ENCODE peak calls at places on chromosomes 13 and 19, in six cellular contexts. One of them, this sample, is unnamed.

GRCh38 chr13:74695021-74695800 is 561.0 kb upstream of the KLF12 start:
- DNase-seq in CD4-positive, alpha-beta memory T cell: no peak
- DNase-seq in tibial artery: no peak
- DNase-seq in thoracic aorta: no peak
- DNase-seq in RWPE1: no peak
- DNase-seq in psoas muscle: no peak
- DNase-seq in this sample: no peak

GRCh38 chr19:43620061-43621001 is 902 bp upstream of the ZNF428 start:
- DNase-seq in CD4-positive, alpha-beta memory T cell: peak
- DNase-seq in tibial artery: no peak
- DNase-seq in thoracic aorta: peak
- DNase-seq in RWPE1: no peak
- DNase-seq in psoas muscle: no peak
- DNase-seq in this sample: no peak

GRCh38 chr13:100589178-100589725 is 663 bp upstream of the GGACT start:
- DNase-seq in CD4-positive, alpha-beta memory T cell: no peak
- DNase-seq in tibial artery: no peak
- DNase-seq in thoracic aorta: no peak
- DNase-seq in RWPE1: no peak
- DNase-seq in psoas muscle: no peak
- DNase-seq in this sample: no peak

GRCh38 chr13:94716016-94716415 is 3.7 kb upstream of the SOX21 start:
- DNase-seq in CD4-positive, alpha-beta memory T cell: no peak
- DNase-seq in tibial artery: no peak
- DNase-seq in thoracic aorta: no peak
- DNase-seq in RWPE1: no peak
- DNase-seq in psoas muscle: no peak
- DNase-seq in this sample: no peak

GRCh38 chr19:51467864-51468544 is 9.8 kb upstream of the SIGLEC8 start:
- DNase-seq in CD4-positive, alpha-beta memory T cell: no peak
- DNase-seq in tibial artery: no peak
- DNase-seq in thoracic aorta: no peak
- DNase-seq in RWPE1: no peak
- DNase-seq in psoas muscle: no peak
- DNase-seq in this sample: no peak

GRCh38 chr19:46069841-46070341 is 29.1 kb upstream of the IGFL4 start:
- DNase-seq in CD4-positive, alpha-beta memory T cell: no peak
- DNase-seq in tibial artery: no peak
- DNase-seq in thoracic aorta: no peak
- DNase-seq in RWPE1: peak
- DNase-seq in psoas muscle: no peak
- DNase-seq in this sample: no peak

GRCh38 chr13:61078976-61079770 is 336.5 kb downstream of the PCDH20 start:
- DNase-seq in CD4-positive, alpha-beta memory T cell: no peak
- DNase-seq in tibial artery: no peak
- DNase-seq in thoracic aorta: no peak
- DNase-seq in RWPE1: no peak
- DNase-seq in psoas muscle: no peak
- DNase-seq in this sample: no peak

GRCh38 chr19:13036366-13036976 is 41.2 kb downstream of the NFIX start:
- DNase-seq in CD4-positive, alpha-beta memory T cell: no peak
- DNase-seq in tibial artery: peak
- DNase-seq in thoracic aorta: no peak
- DNase-seq in RWPE1: peak
- DNase-seq in psoas muscle: peak
- DNase-seq in this sample: peak

GRCh38 chr19:1112254-1113208 is 8.7 kb downstream of the GPX4 start:
- DNase-seq in CD4-positive, alpha-beta memory T cell: no peak
- DNase-seq in tibial artery: no peak
- DNase-seq in thoracic aorta: no peak
- DNase-seq in RWPE1: no peak
- DNase-seq in psoas muscle: peak
- DNase-seq in this sample: no peak

GRCh38 chr13:30466358-30466714 is 600 bp upstream of the HMGB1 start:
- DNase-seq in CD4-positive, alpha-beta memory T cell: no peak
- DNase-seq in tibial artery: no peak
- DNase-seq in thoracic aorta: no peak
- DNase-seq in RWPE1: peak
- DNase-seq in psoas muscle: no peak
- DNase-seq in this sample: no peak

GRCh38 chr13:83515267-83515666 is 367.0 kb downstream of the SLITRK1 start:
- DNase-seq in CD4-positive, alpha-beta memory T cell: no peak
- DNase-seq in tibial artery: no peak
- DNase-seq in thoracic aorta: no peak
- DNase-seq in RWPE1: peak
- DNase-seq in psoas muscle: no peak
- DNase-seq in this sample: no peak

GRCh38 chr19:42177686-42178019 is 39.8 kb downstream of the DEDD2 start:
- DNase-seq in CD4-positive, alpha-beta memory T cell: no peak
- DNase-seq in tibial artery: no peak
- DNase-seq in thoracic aorta: no peak
- DNase-seq in RWPE1: no peak
- DNase-seq in psoas muscle: no peak
- DNase-seq in this sample: no peak

GRCh38 chr19:588093-588742 is 1.5 kb upstream of the HCN2 start:
- DNase-seq in CD4-positive, alpha-beta memory T cell: peak
- DNase-seq in tibial artery: no peak
- DNase-seq in thoracic aorta: no peak
- DNase-seq in RWPE1: no peak
- DNase-seq in psoas muscle: peak
- DNase-seq in this sample: no peak

GRCh38 chr13:99909836-99910619 is 61.5 kb downstream of the ZIC5 start:
- DNase-seq in CD4-positive, alpha-beta memory T cell: no peak
- DNase-seq in tibial artery: no peak
- DNase-seq in thoracic aorta: no peak
- DNase-seq in RWPE1: no peak
- DNase-seq in psoas muscle: no peak
- DNase-seq in this sample: no peak

GRCh38 chr13:85265296-85265695 is 533.9 kb downstream of the SLITRK6 start:
- DNase-seq in CD4-positive, alpha-beta memory T cell: no peak
- DNase-seq in tibial artery: no peak
- DNase-seq in thoracic aorta: no peak
- DNase-seq in RWPE1: no peak
- DNase-seq in psoas muscle: no peak
- DNase-seq in this sample: no peak
- H3K27ac ChIP-seq in CD4-positive, alpha-beta memory T cell: no peak
- H3K27ac ChIP-seq in tibial artery: no peak
- H3K27ac ChIP-seq in thoracic aorta: no peak
- H3K27ac ChIP-seq in RWPE1: no peak
- H3K27ac ChIP-seq in psoas muscle: no peak
- H3K27ac ChIP-seq in this sample: no peak

GRCh38 chr13:90272356-90272755 is 1075.1 kb upstream of the MIR17HG start:
- DNase-seq in CD4-positive, alpha-beta memory T cell: no peak
- DNase-seq in tibial artery: no peak
- DNase-seq in thoracic aorta: no peak
- DNase-seq in RWPE1: peak
- DNase-seq in psoas muscle: no peak
- DNase-seq in this sample: no peak
- H3K27ac ChIP-seq in CD4-positive, alpha-beta memory T cell: no peak
- H3K27ac ChIP-seq in tibial artery: no peak
- H3K27ac ChIP-seq in thoracic aorta: no peak
- H3K27ac ChIP-seq in RWPE1: no peak
- H3K27ac ChIP-seq in psoas muscle: no peak
- H3K27ac ChIP-seq in this sample: no peak

DNA sequence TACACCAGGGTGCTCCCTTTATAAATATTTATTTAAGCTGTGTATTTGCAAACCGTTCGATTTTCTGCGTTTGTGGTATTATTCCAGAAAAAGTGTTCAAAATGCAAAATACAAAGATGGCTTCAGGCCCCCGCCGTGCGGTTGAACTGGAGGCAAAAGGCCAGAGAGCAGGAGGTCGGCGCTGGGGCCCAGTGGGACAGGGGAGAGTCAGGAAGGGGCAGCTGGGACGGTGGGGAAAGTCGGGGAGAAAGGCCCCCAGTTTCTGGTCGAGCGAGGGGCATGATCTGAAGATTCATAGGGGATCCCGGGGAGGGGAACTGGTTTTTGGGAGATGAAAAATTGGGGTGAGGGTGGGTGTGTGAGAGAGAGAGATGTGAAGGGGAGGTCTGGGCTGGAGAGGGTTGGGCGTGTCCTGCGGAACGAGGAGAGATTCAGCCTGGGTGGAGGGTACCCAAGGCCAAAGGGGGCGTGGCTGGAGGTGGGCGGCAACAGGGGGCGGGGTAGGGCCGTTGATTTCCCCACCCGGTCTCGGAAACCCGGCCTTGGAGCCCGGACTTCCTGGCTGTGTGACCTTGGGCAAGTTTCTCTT is 678 bp downstream of the ISOC2 start:
- DNase-seq in CD4-positive, alpha-beta memory T cell: no peak
- DNase-seq in tibial artery: peak
- DNase-seq in thoracic aorta: peak
- DNase-seq in RWPE1: peak
- DNase-seq in psoas muscle: peak
- DNase-seq in this sample: peak
- H3K27ac ChIP-seq in CD4-positive, alpha-beta memory T cell: peak
- H3K27ac ChIP-seq in tibial artery: peak
- H3K27ac ChIP-seq in thoracic aorta: peak
- H3K27ac ChIP-seq in RWPE1: peak
- H3K27ac ChIP-seq in psoas muscle: peak
- H3K27ac ChIP-seq in this sample: peak

GRCh38 chr19:40134866-40135265 is 44.1 kb upstream of the ZNF780A start:
- DNase-seq in CD4-positive, alpha-beta memory T cell: no peak
- DNase-seq in tibial artery: no peak
- DNase-seq in thoracic aorta: no peak
- DNase-seq in RWPE1: no peak
- DNase-seq in psoas muscle: no peak
- DNase-seq in this sample: no peak
- H3K27ac ChIP-seq in CD4-positive, alpha-beta memory T cell: no peak
- H3K27ac ChIP-seq in tibial artery: no peak
- H3K27ac ChIP-seq in thoracic aorta: no peak
- H3K27ac ChIP-seq in RWPE1: no peak
- H3K27ac ChIP-seq in psoas muscle: no peak
- H3K27ac ChIP-seq in this sample: no peak

GRCh38 chr13:24284876-24285275 is 24.5 kb upstream of the C1QTNF9 start:
- DNase-seq in CD4-positive, alpha-beta memory T cell: no peak
- DNase-seq in tibial artery: no peak
- DNase-seq in thoracic aorta: no peak
- DNase-seq in RWPE1: no peak
- DNase-seq in psoas muscle: no peak
- DNase-seq in this sample: no peak

GRCh38 chr13:24279706-24280105 is 29.7 kb upstream of the C1QTNF9 start:
- DNase-seq in CD4-positive, alpha-beta memory T cell: no peak
- DNase-seq in tibial artery: no peak
- DNase-seq in thoracic aorta: no peak
- DNase-seq in RWPE1: no peak
- DNase-seq in psoas muscle: no peak
- DNase-seq in this sample: no peak

GRCh38 chr13:24281188-24282008 is 28.0 kb upstream of the C1QTNF9 start:
- DNase-seq in CD4-positive, alpha-beta memory T cell: no peak
- DNase-seq in tibial artery: no peak
- DNase-seq in thoracic aorta: no peak
- DNase-seq in RWPE1: no peak
- DNase-seq in psoas muscle: no peak
- DNase-seq in this sample: no peak

GRCh38 chr13:24280722-24281121 is 28.7 kb upstream of the C1QTNF9 start:
- DNase-seq in CD4-positive, alpha-beta memory T cell: no peak
- DNase-seq in tibial artery: no peak
- DNase-seq in thoracic aorta: no peak
- DNase-seq in RWPE1: no peak
- DNase-seq in psoas muscle: no peak
- DNase-seq in this sample: no peak

DNA sequence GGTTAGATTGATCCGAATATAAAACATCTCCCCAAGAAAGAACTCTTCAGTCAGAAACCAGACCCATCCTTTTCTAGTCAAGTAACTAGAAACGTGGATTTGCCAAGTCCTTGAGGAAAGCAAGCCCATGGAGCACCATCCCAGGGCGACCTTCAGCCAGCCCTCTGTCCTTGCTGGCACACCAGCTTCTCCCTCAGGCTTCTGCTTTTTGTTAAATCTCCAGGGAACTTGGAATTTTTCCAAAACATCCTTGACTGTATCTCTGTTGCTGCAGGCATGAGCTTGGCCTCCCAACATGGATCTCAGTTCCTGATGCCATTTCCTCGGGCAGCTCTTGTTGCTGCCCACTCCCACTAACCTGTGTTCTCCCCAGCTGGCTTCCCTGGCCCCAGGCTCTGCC is 27.1 kb upstream of the C1QTNF9 start:
- DNase-seq in CD4-positive, alpha-beta memory T cell: no peak
- DNase-seq in tibial artery: no peak
- DNase-seq in thoracic aorta: no peak
- DNase-seq in RWPE1: no peak
- DNase-seq in psoas muscle: no peak
- DNase-seq in this sample: no peak
- H3K27ac ChIP-seq in CD4-positive, alpha-beta memory T cell: no peak
- H3K27ac ChIP-seq in tibial artery: no peak
- H3K27ac ChIP-seq in thoracic aorta: no peak
- H3K27ac ChIP-seq in RWPE1: no peak
- H3K27ac ChIP-seq in psoas muscle: no peak
- H3K27ac ChIP-seq in this sample: no peak

DNA sequence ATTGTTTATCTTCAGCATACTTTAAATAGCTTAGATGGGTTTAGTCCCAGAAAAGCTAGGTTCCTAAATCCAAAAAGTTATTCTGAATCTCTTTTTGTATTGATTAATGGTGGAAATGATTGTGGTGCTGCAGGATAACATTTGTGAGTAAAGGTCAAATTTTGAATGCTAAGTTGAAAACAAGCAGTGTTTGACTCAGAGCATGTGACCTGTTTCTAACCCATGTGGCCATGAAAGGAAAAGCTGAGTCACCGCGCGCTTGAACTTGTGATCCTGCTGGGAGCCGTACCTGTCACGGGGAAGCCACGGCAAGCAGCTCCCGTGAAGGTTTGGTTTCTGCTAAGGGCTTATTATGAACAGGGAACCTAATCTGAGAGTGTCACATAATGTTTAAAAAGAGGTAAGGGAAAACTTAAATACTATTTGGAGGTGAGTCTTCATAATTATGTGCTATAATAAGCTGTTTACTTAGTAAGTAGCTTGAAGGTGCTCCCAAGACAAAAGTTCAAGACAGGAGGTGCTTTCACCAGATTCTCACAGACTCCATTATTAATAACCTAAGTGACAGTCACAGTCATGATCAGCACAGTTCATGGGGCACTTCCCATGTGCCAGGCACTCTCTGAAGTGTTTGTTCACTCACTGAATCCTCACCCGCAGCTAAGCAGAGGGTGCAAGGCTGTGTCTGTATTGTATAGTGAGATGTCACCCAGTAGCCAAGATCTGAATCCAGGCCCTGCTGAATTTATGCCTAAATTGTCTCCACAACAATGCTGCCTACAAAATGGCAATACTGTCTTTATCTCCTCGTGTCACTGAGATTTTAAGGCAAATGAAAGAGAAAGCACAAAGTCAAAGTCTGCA is 286.5 kb downstream of the MYO16 start:
- DNase-seq in CD4-positive, alpha-beta memory T cell: peak
- DNase-seq in tibial artery: peak
- DNase-seq in thoracic aorta: peak
- DNase-seq in RWPE1: peak
- DNase-seq in psoas muscle: peak
- DNase-seq in this sample: peak
- H3K27ac ChIP-seq in CD4-positive, alpha-beta memory T cell: no peak
- H3K27ac ChIP-seq in tibial artery: peak
- H3K27ac ChIP-seq in thoracic aorta: peak
- H3K27ac ChIP-seq in RWPE1: peak
- H3K27ac ChIP-seq in psoas muscle: peak
- H3K27ac ChIP-seq in this sample: peak

GRCh38 chr19:38210458-38210987 is 13.5 kb downstream of the DPF1 start:
- DNase-seq in CD4-positive, alpha-beta memory T cell: no peak
- DNase-seq in tibial artery: no peak
- DNase-seq in thoracic aorta: no peak
- DNase-seq in RWPE1: no peak
- DNase-seq in psoas muscle: peak
- DNase-seq in this sample: no peak
- H3K27ac ChIP-seq in CD4-positive, alpha-beta memory T cell: no peak
- H3K27ac ChIP-seq in tibial artery: peak
- H3K27ac ChIP-seq in thoracic aorta: peak
- H3K27ac ChIP-seq in RWPE1: peak
- H3K27ac ChIP-seq in psoas muscle: no peak
- H3K27ac ChIP-seq in this sample: no peak